ENCODE peak calls at places on chromosome 12, in nine cellular contexts. D is testis, E is heart right ventricle, O is A549, B is cardiac muscle cell, F is psoas muscle, Q is transverse colon, A is left ventricle myocardium inferior, U is H9. W is an unnamed sample.

GRCh38 chr12:110921262-110921661 is 883 bp upstream of the MYL2 start:
- DNase-seq in B (peak), A (no peak), Q (no peak), F (no peak), U (no peak), O (peak), E (no peak), D (no peak), W (no peak)

GRCh38 chr12:62597253-62597652 is 130.6 kb downstream of the MON2 start:
- DNase-seq in F (no peak), D (no peak), O (no peak), U (no peak), A (no peak), B (no peak), E (no peak), Q (no peak), W (no peak)

GRCh38 chr12:12224240-12224940 is 42.5 kb downstream of the LRP6 start:
- DNase-seq in F (no peak), E (no peak), B (peak), O (no peak), A (no peak), U (no peak), Q (no peak), D (no peak), W (peak)

GRCh38 chr12:41967668-41968649 is 176.7 kb downstream of the GXYLT1 start:
- DNase-seq in D (no peak), O (no peak), U (peak), A (no peak), E (no peak), F (no peak), Q (no peak), B (peak), W (no peak)

GRCh38 chr12:109627633-109628032 is 54.0 kb downstream of the MVK start:
- DNase-seq in F (no peak), D (no peak), E (no peak), Q (no peak), O (peak), U (no peak), A (no peak), B (no peak), W (no peak)

GRCh38 chr12:108852674-108853073 is 4.7 kb downstream of the SSH1 start:
- DNase-seq in E (no peak), B (peak), O (peak), Q (no peak), U (no peak), F (no peak), D (no peak), A (no peak), W (no peak)

GRCh38 chr12:114668151-114668891 is 15.7 kb downstream of the TBX3 start:
- DNase-seq in B (peak), F (peak), A (peak), E (peak), U (peak), D (peak), O (peak), Q (peak), W (no peak)

GRCh38 chr12:42725839-42726238 is 136.3 kb upstream of the PRICKLE1 start:
- DNase-seq in B (peak), U (no peak), F (no peak), Q (no peak), A (no peak), E (no peak), O (no peak), D (no peak), W (peak)

GRCh38 chr12:52860102-52860838 is 11.5 kb upstream of the KRT78 start:
- DNase-seq in E (no peak), B (peak), U (peak), F (no peak), D (no peak), A (no peak), O (peak), Q (no peak), W (no peak)

GRCh38 chr12:20487519-20487918 is 119.2 kb downstream of the PDE3A start:
- DNase-seq in A (no peak), B (no peak), Q (no peak), U (no peak), D (no peak), F (no peak), E (no peak), O (no peak), W (no peak)

GRCh38 chr12:58877243-58877743 is 43.0 kb downstream of the LRIG3 start:
- DNase-seq in E (no peak), A (no peak), F (no peak), B (peak), O (peak), U (no peak), Q (no peak), D (no peak), W (peak)

GRCh38 chr12:124567673-124568373 is 411 bp upstream of the NCOR2 start:
- DNase-seq in A (peak), B (peak), Q (peak), U (peak), D (peak), O (peak), F (peak), E (peak), W (peak)
- TF ChIP-seq CTCF in A (no peak), B (no peak), Q (no peak), U (no peak), D (no peak), O (no peak), F (no peak), E (peak), W (peak)

GRCh38 chr12:124939428-124940142 is 25.1 kb upstream of the UBC start:
- DNase-seq in U (peak), O (peak), F (peak), D (peak), B (peak), Q (peak), A (peak), E (peak), W (peak)
- H3K27ac ChIP-seq in U (no peak), O (peak), F (peak), D (peak), B (peak), Q (peak), A (peak), E (peak), W (peak)

GRCh38 chr12:123457980-123458779 is at the start of gene SNRNP35:
- DNase-seq in D (peak), A (peak), F (peak), O (peak), E (peak), Q (peak), B (peak), U (peak), W (peak)
- TF ChIP-seq CTCF in D (no peak), A (no peak), F (no peak), O (no peak), E (no peak), Q (no peak), B (no peak), U (no peak), W (no peak)

GRCh38 chr12:131860472-131861260 is 32.5 kb downstream of the MMP17 start:
- DNase-seq in Q (peak), E (peak), B (peak), U (peak), A (peak), O (peak), F (peak), D (no peak), W (no peak)
- H3K27ac ChIP-seq in Q (no peak), E (peak), B (no peak), U (no peak), A (peak), O (peak), F (no peak), D (no peak), W (peak)

GRCh38 chr12:32753605-32754004 is 2.1 kb downstream of the YARS2 start:
- DNase-seq in Q (no peak), B (no peak), U (no peak), F (no peak), D (no peak), A (no peak), E (no peak), O (no peak), W (no peak)
- TF ChIP-seq CTCF in Q (no peak), B (no peak), U (no peak), F (no peak), D (no peak), A (no peak), E (no peak), O (no peak), W (no peak)

W was measured in AG04450.